ENCODE peak calls at places on chromosomes 16 and 17, in seven cellular contexts. A is small intestine; L is uterus; U is kidney; G is GM23248; E is naive thymus-derived CD4-positive, alpha-beta T cell; S is tibial artery. V is an unnamed sample.
A peak's percentile ranks its signal among the peaks of the same experiment; 100 is the strongest.

GRCh38 chr16:19776147-19776546 is 58.1 kb downstream of the IQCK start:
- DNase-seq in A (no peak), S (no peak), U (no peak), L (no peak), G (no peak), E (no peak), V (no peak)

GRCh38 chr16:10994571-10994970 is 50.2 kb downstream of the CLEC16A start:
- DNase-seq in E (no peak), S (no peak), A (no peak), U (no peak), L (no peak), G (no peak), V (no peak)

GRCh38 chr17:47742319-47743181 is 9.5 kb downstream of the TBX21 start:
- DNase-seq in S (no peak), A (no peak), G (no peak), L (no peak), U (no peak), E (peak; percentile 37), V (peak; percentile 28)

GRCh38 chr17:81952792-81953228 is 5.8 kb upstream of the MYADML2 start:
- DNase-seq in L (no peak), U (no peak), G (no peak), E (no peak), S (no peak), A (no peak), V (no peak)

GRCh38 chr17:83196973-83197880 is 117.8 kb downstream of the METRNL start:
- DNase-seq in G (peak; percentile 94), S (peak; percentile 63), L (no peak), U (peak; percentile 60), E (no peak), A (no peak), V (no peak)

GRCh38 chr16:48408688-48409087 is 23.5 kb upstream of the SIAH1 start:
- DNase-seq in G (peak; percentile 49), E (no peak), S (peak; percentile 68), L (no peak), A (peak; percentile 30), U (no peak), V (peak; percentile 26)

GRCh38 chr17:27158390-27158789 is 135.5 kb upstream of the WSB1 start:
- DNase-seq in A (no peak), S (peak; percentile 31), U (peak; percentile 42), L (no peak), E (no peak), G (no peak), V (no peak)

GRCh38 chr17:74875970-74876593 is 3.3 kb upstream of the FDXR start:
- DNase-seq in G (no peak), U (no peak), S (no peak), A (no peak), L (no peak), E (no peak), V (no peak)

GRCh38 chr17:17711708-17712141 is 30.5 kb downstream of the RAI1 start:
- DNase-seq in E (no peak), G (no peak), U (no peak), A (no peak), S (no peak), L (no peak), V (no peak)

GRCh38 chr17:44688675-44689491 is 693 bp downstream of the CCDC43 start:
- DNase-seq in L (no peak), E (no peak), G (peak; percentile 29), U (no peak), S (no peak), A (peak; percentile 3), V (no peak)

GRCh38 chr16:23114131-23114904 is 34.9 kb downstream of the USP31 start:
- DNase-seq in L (no peak), S (no peak), E (no peak), U (no peak), G (no peak), A (no peak), V (no peak)

GRCh38 chr16:74623846-74624245 is 16.9 kb upstream of the GLG1 start:
- DNase-seq in L (no peak), G (no peak), E (no peak), S (peak; percentile 17), A (no peak), U (no peak), V (no peak)
- H3K27ac ChIP-seq in L (no peak overlapping the region), G (no peak overlapping the region), E (no peak overlapping the region), S (no peak overlapping the region), A (no peak overlapping the region), U (peak overlapping the region; percentile 10), V (no peak overlapping the region)

DNA sequence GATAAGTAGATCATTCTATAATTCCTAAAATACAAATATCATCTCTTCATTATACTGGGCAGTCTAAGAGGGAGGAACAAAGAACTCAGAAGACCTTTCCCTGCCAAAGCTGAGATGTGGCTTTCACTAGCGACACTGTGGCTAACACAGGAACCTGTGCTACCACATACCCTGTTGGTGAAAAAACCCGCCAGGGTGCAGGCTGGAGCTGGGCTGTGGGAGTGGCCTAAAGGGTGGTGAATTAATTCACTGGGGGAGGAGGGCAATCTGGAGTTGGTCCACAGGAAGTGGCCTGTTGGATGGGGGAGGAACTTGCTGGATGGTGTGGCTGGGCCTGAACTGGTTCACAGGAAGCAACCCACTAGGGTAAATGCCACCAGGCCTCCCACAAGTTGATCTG is 7.4 kb downstream of the ZNF594 start:
- DNase-seq in S (no peak), A (no peak), G (no peak), L (no peak), E (no peak), U (no peak), V (no peak)
- H3K9me3 ChIP-seq in S (peaks cover 89% of the 10 kb centered on the region), A (peaks cover 9% of the 10 kb centered on the region), G (peaks cover 17% of the 10 kb centered on the region), L (peaks cover 4% of the 10 kb centered on the region), E (peaks cover 56% of the 10 kb centered on the region), U (peaks cover 47% of the 10 kb centered on the region), V (peaks cover 53% of the 10 kb centered on the region)

GRCh38 chr17:50347087-50347893 is 1.4 kb downstream of the XYLT2 start:
- DNase-seq in E (no peak), L (no peak), U (peak; percentile 72), S (peak; percentile 51), A (no peak), G (peak; percentile 25), V (no peak)
- H3K27ac ChIP-seq in E (peak overlapping the region; percentile 84), L (peak overlapping the region; percentile 78), U (no peak overlapping the region), S (peak overlapping the region; percentile 54), A (no peak overlapping the region), G (no peak overlapping the region), V (peak overlapping the region; percentile 24)

GRCh38 chr16:65770752-65771151 is 595.7 kb upstream of the CDH5 start:
- DNase-seq in A (no peak), S (no peak), G (no peak), E (no peak), U (no peak), L (no peak), V (no peak)

GRCh38 chr16:65771707-65772106 is 594.8 kb upstream of the CDH5 start:
- DNase-seq in G (no peak), E (no peak), S (no peak), L (no peak), U (no peak), A (no peak), V (no peak)

GRCh38 chr16:65774350-65774749 is 592.1 kb upstream of the CDH5 start:
- DNase-seq in G (no peak), U (no peak), S (no peak), E (no peak), L (no peak), A (no peak), V (no peak)

GRCh38 chr16:65772134-65772732 is 594.3 kb upstream of the CDH5 start:
- DNase-seq in A (no peak), G (no peak), S (no peak), U (no peak), L (peak; percentile 17), E (no peak), V (no peak)

DNA sequence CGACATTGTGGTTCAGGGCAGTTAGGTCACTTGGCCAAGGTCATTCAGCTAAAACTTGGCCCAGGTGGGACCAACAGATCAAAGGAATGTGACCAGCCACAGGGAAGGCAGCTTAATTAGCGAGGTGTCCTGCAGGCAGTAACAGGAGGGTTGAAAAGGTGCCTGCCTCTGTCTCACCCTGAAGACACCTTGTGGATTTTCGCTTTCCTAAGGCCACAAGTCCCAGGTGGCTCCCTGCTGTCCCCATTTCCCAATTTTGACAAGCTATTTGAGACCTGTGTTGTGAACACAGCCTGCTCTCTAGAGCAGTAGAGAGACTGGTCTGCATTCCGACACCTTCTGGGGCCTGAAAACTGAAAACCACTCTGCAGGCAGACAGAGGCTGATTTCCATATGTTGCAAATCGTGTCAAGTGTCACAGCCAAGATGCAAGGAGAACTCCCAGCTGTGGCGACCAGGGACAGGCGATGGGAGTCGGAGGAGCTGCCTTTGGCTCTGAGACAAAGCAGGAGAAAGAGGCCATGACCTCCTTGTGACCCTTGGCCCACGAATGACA is 593.1 kb upstream of the CDH5 start:
- DNase-seq in G (no peak), S (no peak), A (no peak), U (no peak), L (no peak), E (no peak), V (no peak)
- H3K9me3 ChIP-seq in G (no peaks in the 10 kb centered on the region), S (peaks cover 3% of the 10 kb centered on the region), A (no peaks in the 10 kb centered on the region), U (no peaks in the 10 kb centered on the region), L (no peaks in the 10 kb centered on the region), E (no peaks in the 10 kb centered on the region), V (no peaks in the 10 kb centered on the region)

GRCh38 chr16:2867661-2867986 is 9.7 kb upstream of the PRSS22 start:
- DNase-seq in E (no peak), S (no peak), U (no peak), G (no peak), A (no peak), L (no peak), V (no peak)
- H3K27ac ChIP-seq in E (peak overlapping the region; percentile 67), S (peak overlapping the region; percentile 84), U (peak overlapping the region; percentile 91), G (peak overlapping the region; percentile 84), A (peak overlapping the region; percentile 78), L (peak overlapping the region; percentile 85), V (peak overlapping the region; percentile 85)

GRCh38 chr16:87607871-87608270 is 5.6 kb downstream of the JPH3 start:
- DNase-seq in S (no peak), A (no peak), E (no peak), L (no peak), G (no peak), U (peak; percentile 54), V (no peak)
- H3K9me3 ChIP-seq in S (no peaks in the 10 kb centered on the region), A (no peaks in the 10 kb centered on the region), E (no peaks in the 10 kb centered on the region), L (no peaks in the 10 kb centered on the region), G (no peaks in the 10 kb centered on the region), U (no peaks in the 10 kb centered on the region), V (no peaks in the 10 kb centered on the region)

GRCh38 chr16:74578838-74579237 is 28.1 kb downstream of the GLG1 start:
- DNase-seq in L (no peak), G (no peak), U (no peak), E (no peak), A (no peak), S (no peak), V (no peak)
- H3K27ac ChIP-seq in L (no peak overlapping the region), G (no peak overlapping the region), U (no peak overlapping the region), E (no peak overlapping the region), A (no peak overlapping the region), S (no peak overlapping the region), V (no peak overlapping the region)

V was measured in ovary.